ENCODE peak calls at places on chromosome 6, in eight cellular contexts. One of them, this sample, is unnamed.

GRCh38 chr6:53718597-53719460 is 53.3 kb upstream of the KLHL31 start:
- DNase-seq in bronchial epithelial cell: peak; percentile 68
- DNase-seq in psoas muscle: no peak
- DNase-seq in ovary: no peak
- DNase-seq in OCI-LY7: peak; percentile 71
- DNase-seq in HCT116: peak; percentile 65
- DNase-seq in IMR-90: peak; percentile 75
- DNase-seq in transverse colon: peak; percentile 41
- DNase-seq in this sample: peak; percentile 52

GRCh38 chr6:150236544-150236943 is 93.7 kb downstream of the PPP1R14C start:
- DNase-seq in bronchial epithelial cell: no peak
- DNase-seq in psoas muscle: no peak
- DNase-seq in ovary: no peak
- DNase-seq in OCI-LY7: no peak
- DNase-seq in HCT116: no peak
- DNase-seq in IMR-90: no peak
- DNase-seq in transverse colon: no peak
- DNase-seq in this sample: peak; percentile 80

GRCh38 chr6:9397981-9398559 is 962.7 kb upstream of the SLC35B3 start:
- DNase-seq in bronchial epithelial cell: peak; percentile 93
- DNase-seq in psoas muscle: no peak
- DNase-seq in ovary: no peak
- DNase-seq in OCI-LY7: no peak
- DNase-seq in HCT116: no peak
- DNase-seq in IMR-90: no peak
- DNase-seq in transverse colon: peak; percentile 11
- DNase-seq in this sample: peak; percentile 67

GRCh38 chr6:34709386-34709785 is 12.8 kb upstream of the ILRUN start:
- DNase-seq in bronchial epithelial cell: no peak
- DNase-seq in psoas muscle: peak; percentile 58
- DNase-seq in ovary: peak; percentile 89
- DNase-seq in OCI-LY7: no peak
- DNase-seq in HCT116: no peak
- DNase-seq in IMR-90: peak; percentile 83
- DNase-seq in transverse colon: peak; percentile 20
- DNase-seq in this sample: peak; percentile 49

GRCh38 chr6:4280721-4281120 is 145.3 kb upstream of the ECI2 start:
- DNase-seq in bronchial epithelial cell: peak; percentile 93
- DNase-seq in psoas muscle: no peak
- DNase-seq in ovary: no peak
- DNase-seq in OCI-LY7: no peak
- DNase-seq in HCT116: no peak
- DNase-seq in IMR-90: peak; percentile 91
- DNase-seq in transverse colon: no peak
- DNase-seq in this sample: no peak

GRCh38 chr6:104580452-104580851 is 279.3 kb downstream of the HACE1 start:
- DNase-seq in bronchial epithelial cell: no peak
- DNase-seq in psoas muscle: no peak
- DNase-seq in ovary: no peak
- DNase-seq in OCI-LY7: no peak
- DNase-seq in HCT116: no peak
- DNase-seq in IMR-90: no peak
- DNase-seq in transverse colon: no peak
- DNase-seq in this sample: no peak

GRCh38 chr6:128124713-128125112 is 223.9 kb upstream of the THEMIS start:
- DNase-seq in bronchial epithelial cell: peak; percentile 25
- DNase-seq in psoas muscle: no peak
- DNase-seq in ovary: no peak
- DNase-seq in OCI-LY7: no peak
- DNase-seq in HCT116: no peak
- DNase-seq in IMR-90: peak; percentile 39
- DNase-seq in transverse colon: no peak
- DNase-seq in this sample: no peak

GRCh38 chr6:33019358-33019757 is 10.0 kb upstream of the HLA-DOA start:
- DNase-seq in bronchial epithelial cell: no peak
- DNase-seq in psoas muscle: no peak
- DNase-seq in ovary: no peak
- DNase-seq in OCI-LY7: no peak
- DNase-seq in HCT116: no peak
- DNase-seq in IMR-90: no peak
- DNase-seq in transverse colon: no peak
- DNase-seq in this sample: no peak

GRCh38 chr6:158496700-158497099 is 63.2 kb upstream of the TMEM181 start:
- DNase-seq in bronchial epithelial cell: no peak
- DNase-seq in psoas muscle: no peak
- DNase-seq in ovary: no peak
- DNase-seq in OCI-LY7: no peak
- DNase-seq in HCT116: no peak
- DNase-seq in IMR-90: no peak
- DNase-seq in transverse colon: no peak
- DNase-seq in this sample: no peak

GRCh38 chr6:126180585-126180984 is 159.3 kb upstream of the CENPW start:
- DNase-seq in bronchial epithelial cell: peak; percentile 99
- DNase-seq in psoas muscle: no peak
- DNase-seq in ovary: no peak
- DNase-seq in OCI-LY7: no peak
- DNase-seq in HCT116: peak; percentile 89
- DNase-seq in IMR-90: peak; percentile 96
- DNase-seq in transverse colon: no peak
- DNase-seq in this sample: no peak

GRCh38 chr6:10843554-10843953 is 5.2 kb upstream of the MAK start:
- DNase-seq in bronchial epithelial cell: no peak
- DNase-seq in psoas muscle: no peak
- DNase-seq in ovary: no peak
- DNase-seq in OCI-LY7: no peak
- DNase-seq in HCT116: no peak
- DNase-seq in IMR-90: no peak
- DNase-seq in transverse colon: no peak
- DNase-seq in this sample: no peak

GRCh38 chr6:136784271-136784664 is 8.0 kb downstream of the MAP3K5 start:
- DNase-seq in bronchial epithelial cell: no peak
- DNase-seq in psoas muscle: no peak
- DNase-seq in ovary: no peak
- DNase-seq in OCI-LY7: no peak
- DNase-seq in HCT116: no peak
- DNase-seq in IMR-90: no peak
- DNase-seq in transverse colon: no peak
- DNase-seq in this sample: no peak

GRCh38 chr6:158219229-158219628 is 51.1 kb downstream of the GTF2H5 start:
- DNase-seq in bronchial epithelial cell: peak; percentile 99
- DNase-seq in psoas muscle: no peak
- DNase-seq in ovary: no peak
- DNase-seq in OCI-LY7: no peak
- DNase-seq in HCT116: no peak
- DNase-seq in IMR-90: peak; percentile 96
- DNase-seq in transverse colon: peak; percentile 13
- DNase-seq in this sample: peak; percentile 53

GRCh38 chr6:101818056-101818455 is 424.5 kb downstream of the GRIK2 start:
- DNase-seq in bronchial epithelial cell: no peak
- DNase-seq in psoas muscle: no peak
- DNase-seq in ovary: no peak
- DNase-seq in OCI-LY7: no peak
- DNase-seq in HCT116: no peak
- DNase-seq in IMR-90: no peak
- DNase-seq in transverse colon: no peak
- DNase-seq in this sample: no peak

GRCh38 chr6:131910219-131910589 is 41.0 kb downstream of the CCN2 start:
- DNase-seq in bronchial epithelial cell: no peak
- DNase-seq in psoas muscle: no peak
- DNase-seq in ovary: no peak
- DNase-seq in OCI-LY7: no peak
- DNase-seq in HCT116: no peak
- DNase-seq in IMR-90: no peak
- DNase-seq in transverse colon: no peak
- DNase-seq in this sample: no peak

GRCh38 chr6:1572892-1573291 is 36.8 kb upstream of the FOXC1 start:
- DNase-seq in bronchial epithelial cell: no peak
- DNase-seq in psoas muscle: no peak
- DNase-seq in ovary: no peak
- DNase-seq in OCI-LY7: no peak
- DNase-seq in HCT116: no peak
- DNase-seq in IMR-90: no peak
- DNase-seq in transverse colon: no peak
- DNase-seq in this sample: no peak

GRCh38 chr6:111623046-111623718 is 17.5 kb upstream of the TRAF3IP2 start:
- DNase-seq in bronchial epithelial cell: peak; percentile 92
- DNase-seq in psoas muscle: no peak
- DNase-seq in ovary: no peak
- DNase-seq in OCI-LY7: no peak
- DNase-seq in HCT116: no peak
- DNase-seq in IMR-90: no peak
- DNase-seq in transverse colon: no peak
- DNase-seq in this sample: no peak

GRCh38 chr6:129644567-129645015 is 65.4 kb downstream of the ARHGAP18 start:
- DNase-seq in bronchial epithelial cell: peak; percentile 44
- DNase-seq in psoas muscle: no peak
- DNase-seq in ovary: no peak
- DNase-seq in OCI-LY7: no peak
- DNase-seq in HCT116: peak; percentile 75
- DNase-seq in IMR-90: peak; percentile 76
- DNase-seq in transverse colon: no peak
- DNase-seq in this sample: no peak

GRCh38 chr6:52213127-52213526 is 27.0 kb downstream of the IL17A start:
- DNase-seq in bronchial epithelial cell: no peak
- DNase-seq in psoas muscle: no peak
- DNase-seq in ovary: no peak
- DNase-seq in OCI-LY7: no peak
- DNase-seq in HCT116: no peak
- DNase-seq in IMR-90: no peak
- DNase-seq in transverse colon: no peak
- DNase-seq in this sample: no peak

GRCh38 chr6:33034554-33034953 is 25.2 kb upstream of the HLA-DOA start:
- DNase-seq in bronchial epithelial cell: no peak
- DNase-seq in psoas muscle: no peak
- DNase-seq in ovary: no peak
- DNase-seq in OCI-LY7: no peak
- DNase-seq in HCT116: no peak
- DNase-seq in IMR-90: no peak
- DNase-seq in transverse colon: no peak
- DNase-seq in this sample: no peak

GRCh38 chr6:146803601-146804000 is 204.8 kb downstream of the ADGB start:
- DNase-seq in bronchial epithelial cell: no peak
- DNase-seq in psoas muscle: no peak
- DNase-seq in ovary: peak; percentile 34
- DNase-seq in OCI-LY7: no peak
- DNase-seq in HCT116: no peak
- DNase-seq in IMR-90: no peak
- DNase-seq in transverse colon: no peak
- DNase-seq in this sample: no peak

GRCh38 chr6:119147101-119148053 is 68.9 kb upstream of the FAM184A start:
- DNase-seq in bronchial epithelial cell: peak; percentile 97
- DNase-seq in psoas muscle: peak; percentile 60
- DNase-seq in ovary: peak; percentile 40
- DNase-seq in OCI-LY7: peak; percentile 21
- DNase-seq in HCT116: peak; percentile 96
- DNase-seq in IMR-90: peak; percentile 98
- DNase-seq in transverse colon: peak; percentile 56
- DNase-seq in this sample: peak; percentile 53

GRCh38 chr6:37222992-37223391 is 34.6 kb upstream of the TBC1D22B start:
- DNase-seq in bronchial epithelial cell: no peak
- DNase-seq in psoas muscle: no peak
- DNase-seq in ovary: no peak
- DNase-seq in OCI-LY7: no peak
- DNase-seq in HCT116: no peak
- DNase-seq in IMR-90: no peak
- DNase-seq in transverse colon: no peak
- DNase-seq in this sample: no peak
- H3K4me3 ChIP-seq in bronchial epithelial cell: peak overlapping the region; percentile 44
- H3K4me3 ChIP-seq in psoas muscle: peak overlapping the region; percentile 74
- H3K4me3 ChIP-seq in ovary: peak overlapping the region; percentile 66
- H3K4me3 ChIP-seq in OCI-LY7: peak overlapping the region; percentile 68
- H3K4me3 ChIP-seq in HCT116: peak overlapping the region; percentile 50
- H3K4me3 ChIP-seq in IMR-90: peak overlapping the region; percentile 65
- H3K4me3 ChIP-seq in transverse colon: peak overlapping the region; percentile 48
- H3K4me3 ChIP-seq in this sample: no peak overlapping the region

GRCh38 chr6:29974901-29975560 is 32.7 kb downstream of the HLA-A start:
- DNase-seq in bronchial epithelial cell: no peak
- DNase-seq in psoas muscle: no peak
- DNase-seq in ovary: no peak
- DNase-seq in OCI-LY7: no peak
- DNase-seq in HCT116: no peak
- DNase-seq in IMR-90: no peak
- DNase-seq in transverse colon: no peak
- DNase-seq in this sample: no peak
- H3K4me3 ChIP-seq in bronchial epithelial cell: no peak overlapping the region
- H3K4me3 ChIP-seq in psoas muscle: peak overlapping the region; percentile 75
- H3K4me3 ChIP-seq in ovary: peak overlapping the region; percentile 43
- H3K4me3 ChIP-seq in OCI-LY7: no peak overlapping the region
- H3K4me3 ChIP-seq in HCT116: no peak overlapping the region
- H3K4me3 ChIP-seq in IMR-90: no peak overlapping the region
- H3K4me3 ChIP-seq in transverse colon: peak overlapping the region; percentile 21
- H3K4me3 ChIP-seq in this sample: peak overlapping the region; percentile 43

DNA sequence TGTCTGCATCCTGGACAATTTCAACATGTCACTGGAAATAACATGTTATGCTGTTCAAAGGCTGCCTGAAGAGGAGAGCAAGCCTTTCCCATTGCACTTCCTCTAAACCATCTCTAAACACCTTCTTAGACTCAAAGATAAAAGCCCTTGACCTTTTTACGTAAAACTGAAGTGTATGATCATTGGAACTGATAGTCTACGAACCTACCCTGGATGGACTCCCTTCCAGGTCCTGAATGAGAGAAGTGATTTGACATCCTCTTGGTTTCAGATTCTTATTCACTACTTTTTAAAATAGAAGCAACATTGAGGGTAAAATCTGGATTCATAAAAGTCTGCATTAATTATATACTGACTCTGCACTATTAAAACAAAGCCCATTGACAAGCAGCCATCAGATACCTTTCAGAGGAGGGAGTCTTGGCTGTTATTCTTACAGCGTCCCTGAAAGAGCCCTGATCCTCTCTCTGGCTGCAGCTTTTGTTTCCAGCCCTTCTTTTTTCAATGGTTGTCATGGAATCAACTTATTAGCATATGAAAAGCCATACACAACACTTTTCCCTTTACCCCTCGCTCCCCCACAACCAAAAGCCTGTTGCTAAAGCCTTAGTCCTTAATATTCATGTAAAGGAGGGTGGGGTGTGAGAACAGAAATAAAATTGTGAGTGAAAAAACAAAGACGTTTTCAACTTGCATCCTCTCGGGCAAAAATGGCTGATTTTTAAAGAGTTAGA is 270.0 kb upstream of the MARCKS start:
- DNase-seq in bronchial epithelial cell: no peak
- DNase-seq in psoas muscle: no peak
- DNase-seq in ovary: no peak
- DNase-seq in OCI-LY7: no peak
- DNase-seq in HCT116: no peak
- DNase-seq in IMR-90: no peak
- DNase-seq in transverse colon: no peak
- DNase-seq in this sample: no peak
- H3K4me3 ChIP-seq in bronchial epithelial cell: no peak overlapping the region
- H3K4me3 ChIP-seq in psoas muscle: no peak overlapping the region
- H3K4me3 ChIP-seq in ovary: no peak overlapping the region
- H3K4me3 ChIP-seq in OCI-LY7: no peak overlapping the region
- H3K4me3 ChIP-seq in HCT116: no peak overlapping the region
- H3K4me3 ChIP-seq in IMR-90: no peak overlapping the region
- H3K4me3 ChIP-seq in transverse colon: no peak overlapping the region
- H3K4me3 ChIP-seq in this sample: no peak overlapping the region

DNA sequence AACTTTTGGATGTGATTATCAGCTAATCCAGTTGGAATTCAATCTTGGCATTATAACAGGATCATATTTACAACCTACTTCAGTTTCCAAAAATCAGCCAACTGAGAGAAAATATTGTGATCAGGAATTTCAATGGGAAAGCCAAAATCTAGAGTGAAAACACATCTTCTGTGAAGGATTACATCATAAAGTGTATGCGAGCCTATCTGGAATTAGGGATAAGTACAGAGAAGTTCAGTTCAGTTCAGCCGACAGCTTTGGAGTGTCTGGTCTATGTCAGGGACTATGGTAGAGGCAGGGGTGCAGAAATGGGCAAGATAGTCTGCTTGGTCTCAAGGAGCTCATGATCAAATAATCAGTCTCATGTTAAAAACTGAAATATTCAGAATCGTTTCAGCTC is 12.3 kb upstream of the PRIM2 start:
- DNase-seq in bronchial epithelial cell: no peak
- DNase-seq in psoas muscle: no peak
- DNase-seq in ovary: no peak
- DNase-seq in OCI-LY7: no peak
- DNase-seq in HCT116: no peak
- DNase-seq in IMR-90: no peak
- DNase-seq in transverse colon: no peak
- DNase-seq in this sample: no peak
- H3K4me3 ChIP-seq in bronchial epithelial cell: no peak overlapping the region
- H3K4me3 ChIP-seq in psoas muscle: no peak overlapping the region
- H3K4me3 ChIP-seq in ovary: no peak overlapping the region
- H3K4me3 ChIP-seq in OCI-LY7: no peak overlapping the region
- H3K4me3 ChIP-seq in HCT116: no peak overlapping the region
- H3K4me3 ChIP-seq in IMR-90: no peak overlapping the region
- H3K4me3 ChIP-seq in transverse colon: no peak overlapping the region
- H3K4me3 ChIP-seq in this sample: no peak overlapping the region

This sample was measured in lung.